ENCODE peak calls at places on chromosomes 6 and 20, in nine cellular contexts. U, Q, H, C, S, Z, K, J and V are unnamed samples.

GRCh38 chr6:44642345-44642744 is 254.8 kb downstream of the CDC5L start:
- DNase-seq in J (no peak), K (no peak), U (no peak), Z (no peak), Q (no peak), C (no peak), S (no peak), H (no peak), V (no peak)

GRCh38 chr6:37713529-37714119 is 15.9 kb upstream of the MDGA1 start:
- DNase-seq in J (no peak), K (no peak), H (no peak), U (no peak), C (no peak), S (no peak), Z (peak), Q (peak), V (no peak)

GRCh38 chr6:74280130-74280692 is 584.2 kb downstream of the CD109 start:
- DNase-seq in K (no peak), J (no peak), C (no peak), S (no peak), H (no peak), Q (no peak), U (no peak), Z (no peak), V (no peak)

GRCh38 chr20:63651942-63652191 is 1.4 kb downstream of the STMN3 start:
- DNase-seq in C (no peak), K (no peak), U (no peak), J (no peak), Q (no peak), H (no peak), S (no peak), Z (no peak), V (peak)

GRCh38 chr6:107064579-107065065 is 36.6 kb downstream of the MTRES1 start:
- DNase-seq in Z (peak), U (no peak), S (no peak), K (no peak), C (no peak), H (no peak), Q (no peak), J (no peak), V (no peak)

GRCh38 chr20:54624701-54625472 is 149.5 kb downstream of the DOK5 start:
- DNase-seq in Q (peak), H (peak), U (no peak), J (no peak), Z (no peak), S (no peak), K (no peak), C (no peak), V (no peak)

GRCh38 chr6:155085582-155086253 is 90.6 kb downstream of the TIAM2 start:
- DNase-seq in U (no peak), J (no peak), Z (peak), K (no peak), Q (no peak), H (no peak), C (no peak), S (no peak), V (no peak)

GRCh38 chr6:1672379-1672778 is 62.7 kb downstream of the FOXC1 start:
- DNase-seq in Q (no peak), H (no peak), C (no peak), Z (no peak), S (no peak), U (no peak), J (no peak), K (no peak), V (no peak)

GRCh38 chr6:134866563-134866962 is 83.3 kb downstream of the ALDH8A1 start:
- DNase-seq in C (no peak), Q (no peak), K (no peak), J (no peak), H (no peak), S (no peak), Z (no peak), U (no peak), V (no peak)

GRCh38 chr20:50844430-50845100 is 49.7 kb downstream of the BCAS4 start:
- DNase-seq in J (peak), S (no peak), K (peak), U (no peak), C (no peak), Q (no peak), H (no peak), Z (no peak), V (no peak)

GRCh38 chr6:166515072-166515810 is 71.2 kb downstream of the RAMACL start:
- DNase-seq in J (peak), Z (no peak), Q (peak), U (peak), H (no peak), C (no peak), S (peak), K (no peak), V (no peak)

GRCh38 chr20:8749986-8750385 is 318.9 kb upstream of the PLCB4 start:
- DNase-seq in S (no peak), J (no peak), Q (no peak), Z (no peak), C (no peak), U (no peak), H (no peak), K (no peak), V (no peak)

GRCh38 chr6:19413323-19413722 is 423.8 kb upstream of the ID4 start:
- DNase-seq in C (no peak), S (no peak), H (no peak), K (no peak), U (no peak), Z (peak), Q (no peak), J (no peak), V (no peak)

GRCh38 chr20:41534170-41534569 is 84.0 kb downstream of the CHD6 start:
- DNase-seq in Z (no peak), U (no peak), K (no peak), H (no peak), Q (no peak), C (no peak), S (no peak), J (no peak), V (no peak)

GRCh38 chr20:3758566-3758965 is 9.0 kb downstream of the ADISSP start:
- DNase-seq in J (no peak), Q (no peak), S (no peak), Z (no peak), C (no peak), K (no peak), H (no peak), U (no peak), V (no peak)

GRCh38 chr6:142886431-142887170 is 58.4 kb downstream of the HIVEP2 start:
- DNase-seq in U (no peak), Z (peak), S (no peak), H (no peak), C (no peak), J (no peak), K (no peak), Q (no peak), V (peak)

GRCh38 chr6:15077006-15077405 is 168.9 kb upstream of the JARID2 start:
- DNase-seq in Q (no peak), H (no peak), J (no peak), C (no peak), Z (no peak), K (no peak), U (no peak), S (no peak), V (no peak)

GRCh38 chr6:108581237-108581931 is 20.7 kb downstream of the FOXO3 start:
- DNase-seq in K (peak), U (no peak), Z (peak), S (no peak), H (no peak), C (no peak), Q (no peak), J (no peak), V (peak)

GRCh38 chr20:49880177-49880576 is 35.2 kb downstream of the SPATA2 start:
- DNase-seq in J (no peak), H (no peak), K (peak), S (no peak), C (no peak), Q (no peak), Z (no peak), U (no peak), V (no peak)

GRCh38 chr6:89597988-89598387 is 40.6 kb downstream of the LYRM2 start:
- DNase-seq in K (no peak), J (no peak), U (no peak), C (no peak), S (peak), Z (peak), Q (no peak), H (peak), V (peak)

GRCh38 chr6:87342829-87343228 is 1.8 kb upstream of the C6orf163 start:
- DNase-seq in S (no peak), Q (no peak), Z (no peak), J (no peak), U (no peak), C (no peak), H (no peak), K (no peak), V (no peak)